ENCODE peak calls at places on chromosomes 4 and X, in nine cellular contexts. T is OCI-LY7, R is fibroblast of lung, B is H9, Y is heart left ventricle, E is HCT116, I is cardiac muscle cell, A is sigmoid colon, J is left ventricle myocardium inferior. K is an unnamed sample.

GRCh38 chr4:7763788-7764187 is 175.9 kb downstream of the AFAP1 start:
- DNase-seq in Y (no peak), B (no peak), A (no peak), I (peak; percentile 30), E (no peak), T (no peak), R (peak; percentile 91), J (no peak), K (no peak)

GRCh38 chrX:154142950-154143745 is 895 bp upstream of the OPN1LW start:
- DNase-seq in E (no peak), I (no peak), J (no peak), A (peak; percentile 34), B (no peak), R (no peak), T (no peak), Y (no peak), K (no peak)

GRCh38 chr4:64417974-64418373 is 8.7 kb upstream of the TECRL start:
- DNase-seq in E (no peak), T (no peak), R (peak; percentile 18), Y (peak; percentile 51), A (no peak), B (no peak), I (peak; percentile 2), J (no peak), K (no peak)

GRCh38 chrX:129650183-129650689 is 4.5 kb downstream of the APLN start:
- DNase-seq in R (no peak), E (no peak), Y (no peak), T (no peak), B (peak; percentile 8), I (no peak), A (no peak), J (no peak), K (no peak)

GRCh38 chr4:57865264-57865663 is 755.1 kb upstream of the IGFBP7 start:
- DNase-seq in T (no peak), Y (no peak), I (no peak), B (no peak), J (no peak), A (no peak), R (no peak), E (no peak), K (no peak)

GRCh38 chrX:153386097-153386496 is 15.1 kb downstream of the PNMA6E start:
- DNase-seq in T (no peak), A (no peak), Y (no peak), I (no peak), B (no peak), R (no peak), J (no peak), E (no peak), K (no peak)

GRCh38 chrX:155819966-155820491 is 61.1 kb upstream of the VAMP7 start:
- DNase-seq in Y (peak; percentile 66), J (peak; percentile 46), B (peak; percentile 76), T (peak; percentile 51), R (peak; percentile 79), A (peak; percentile 79), E (peak; percentile 75), I (peak; percentile 88), K (no peak)

GRCh38 chr4:128570380-128570779 is 239.1 kb upstream of the JADE1 start:
- DNase-seq in A (peak; percentile 83), T (no peak), I (peak; percentile 61), Y (no peak), E (no peak), J (peak; percentile 31), R (no peak), B (no peak), K (no peak)

GRCh38 chrX:38225093-38225492 is 4.4 kb upstream of the SRPX start:
- DNase-seq in T (no peak), Y (no peak), E (no peak), B (no peak), I (no peak), R (peak; percentile 44), J (no peak), A (no peak), K (no peak)

DNA sequence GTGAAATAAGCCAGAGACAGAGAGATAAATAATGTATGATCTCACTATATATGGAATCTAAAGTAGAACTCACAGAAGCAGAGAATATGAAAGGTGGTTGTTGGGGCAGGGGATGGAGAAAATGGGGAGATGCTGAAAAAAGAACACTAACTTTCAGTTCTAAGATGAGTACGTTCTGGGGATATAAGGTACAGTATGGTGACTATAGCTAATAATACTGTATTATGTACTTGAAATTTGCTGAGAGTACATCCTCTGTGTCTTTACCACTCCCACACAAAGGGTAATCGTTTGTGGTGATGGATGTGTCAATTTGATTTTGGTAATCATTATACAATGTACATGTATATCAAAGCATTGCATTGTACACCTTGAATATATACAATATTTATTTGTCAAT is 6.6 kb downstream of the FBXL5 start:
- DNase-seq in Y (no peak), B (no peak), A (no peak), T (no peak), J (no peak), E (no peak), R (no peak), I (no peak), K (no peak)
- H3K4me1 ChIP-seq in Y (peaks cover 6% of the 10 kb centered on the region), B (peaks cover under 1% of the 10 kb centered on the region), A (no peaks in the 10 kb centered on the region), T (peaks cover 40% of the 10 kb centered on the region), J (peaks cover 97% of the 10 kb centered on the region), E (peaks cover 11% of the 10 kb centered on the region), R (peaks cover 2% of the 10 kb centered on the region), I (peaks cover 35% of the 10 kb centered on the region), K (peaks cover 33% of the 10 kb centered on the region)

GRCh38 chr4:108166441-108167315 is 2.1 kb downstream of the LEF1 start:
- DNase-seq in E (no peak), I (no peak), J (no peak), B (peak; percentile 85), A (no peak), R (peak; percentile 33), Y (no peak), T (peak; percentile 79), K (no peak)
- H3K4me1 ChIP-seq in E (no peaks in the 10 kb centered on the region), I (peaks cover 17% of the 10 kb centered on the region), J (peaks cover 33% of the 10 kb centered on the region), B (peaks cover 4% of the 10 kb centered on the region), A (no peaks in the 10 kb centered on the region), R (no peaks in the 10 kb centered on the region), Y (no peaks in the 10 kb centered on the region), T (peaks cover 52% of the 10 kb centered on the region), K (no peaks in the 10 kb centered on the region)

DNA sequence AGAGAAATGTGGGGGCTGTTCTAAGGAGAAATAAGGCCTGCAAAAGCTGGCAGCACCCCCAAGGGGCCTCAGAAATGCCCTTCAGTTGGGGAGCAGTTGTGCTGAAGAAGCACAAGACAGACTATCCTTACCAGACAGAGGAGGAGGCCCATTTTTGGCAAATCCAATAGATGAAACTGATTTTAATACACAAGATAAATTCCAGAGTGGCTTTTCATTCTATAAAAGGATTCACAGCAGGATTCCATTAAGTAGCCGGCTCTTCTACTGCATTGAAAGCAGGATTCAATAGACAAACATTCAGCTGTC is 8.1 kb downstream of the SEPTIN6 start:
- DNase-seq in J (no peak), R (no peak), B (no peak), Y (no peak), T (no peak), E (no peak), I (no peak), A (no peak), K (no peak)
- H3K4me1 ChIP-seq in J (peaks cover 24% of the 10 kb centered on the region), R (peaks cover 2% of the 10 kb centered on the region), B (no peaks in the 10 kb centered on the region), Y (no peaks in the 10 kb centered on the region), T (peaks cover 96% of the 10 kb centered on the region), E (no peaks in the 10 kb centered on the region), I (peaks cover 13% of the 10 kb centered on the region), A (no peaks in the 10 kb centered on the region), K (no peaks in the 10 kb centered on the region)

GRCh38 chrX:13009844-13010243 is 34.6 kb downstream of the FAM9C start:
- DNase-seq in B (no peak), R (peak; percentile 30), A (no peak), I (no peak), T (no peak), E (no peak), J (no peak), Y (no peak), K (no peak)
- H3K4me1 ChIP-seq in B (peaks cover 3% of the 10 kb centered on the region), R (no peaks in the 10 kb centered on the region), A (no peaks in the 10 kb centered on the region), I (no peaks in the 10 kb centered on the region), T (peaks cover 57% of the 10 kb centered on the region), E (peaks cover 3% of the 10 kb centered on the region), J (peaks cover 9% of the 10 kb centered on the region), Y (no peaks in the 10 kb centered on the region), K (no peaks in the 10 kb centered on the region)

GRCh38 chr4:82367438-82368097 is 6.2 kb downstream of the HNRNPD start:
- DNase-seq in B (no peak), T (no peak), E (no peak), I (no peak), R (peak; percentile 27), A (no peak), Y (no peak), J (no peak), K (no peak)
- H3K4me1 ChIP-seq in B (peaks cover 3% of the 10 kb centered on the region), T (peaks cover 81% of the 10 kb centered on the region), E (peaks cover 18% of the 10 kb centered on the region), I (peaks cover 56% of the 10 kb centered on the region), R (peaks cover 2% of the 10 kb centered on the region), A (no peaks in the 10 kb centered on the region), Y (peaks cover 21% of the 10 kb centered on the region), J (peaks cover 100% of the 10 kb centered on the region), K (no peaks in the 10 kb centered on the region)